ENCODE peak calls at places on chromosomes 12 and 14, in five cellular contexts. C is dorsolateral prefrontal cortex; K is effector memory CD4-positive, alpha-beta T cell; U is brain microvascular endothelial cell; E is heart right ventricle. G is an unnamed sample.

GRCh38 chr14:95774265-95775160 is 60.6 kb upstream of the TCL1A start:
- DNase-seq in C (peak; percentile 36), K (peak; percentile 2), U (peak; percentile 54), E (no peak), G (peak; percentile 8)

GRCh38 chr14:39071096-39071495 is 31.9 kb downstream of the SEC23A start:
- DNase-seq in C (no peak), K (no peak), U (no peak), E (no peak), G (no peak)

GRCh38 chr14:67457782-67458181 is 30.7 kb downstream of the TMEM229B start:
- DNase-seq in C (peak; percentile 78), K (no peak), U (no peak), E (peak; percentile 43), G (peak; percentile 49)

GRCh38 chr14:55071051-55071450 is 19.6 kb downstream of the MAPK1IP1L start:
- DNase-seq in C (no peak), K (no peak), U (peak; percentile 43), E (no peak), G (no peak)

GRCh38 chr14:96160913-96161310 is 43.7 kb upstream of the BDKRB2 start:
- DNase-seq in C (no peak), K (no peak), U (no peak), E (no peak), G (no peak)

GRCh38 chr12:66409195-66409871 is 107.0 kb downstream of the HELB start:
- DNase-seq in C (no peak), K (peak; percentile 10), U (peak; percentile 66), E (no peak), G (no peak)

GRCh38 chr14:55152052-55152753 is 23.2 kb downstream of the LGALS3 start:
- DNase-seq in C (no peak), K (no peak), U (no peak), E (no peak), G (no peak)

GRCh38 chr14:73743431-73743931 is 29.3 kb upstream of the PNMA1 start:
- DNase-seq in C (no peak), K (peak; percentile 40), U (no peak), E (no peak), G (no peak)

GRCh38 chr12:117076410-117077372 is 22.5 kb downstream of the TESC start:
- DNase-seq in C (no peak), K (no peak), U (no peak), E (no peak), G (no peak)

GRCh38 chr12:92551853-92552397 is 150.9 kb upstream of the PLEKHG7 start:
- DNase-seq in C (no peak), K (no peak), U (peak; percentile 46), E (no peak), G (no peak)

GRCh38 chr12:118358607-118359540 is 13.8 kb downstream of the TAOK3 start:
- DNase-seq in C (no peak), K (no peak), U (no peak), E (no peak), G (no peak)

GRCh38 chr12:122656298-122656697 is 46.9 kb downstream of the HCAR2 start:
- DNase-seq in C (no peak), K (no peak), U (no peak), E (no peak), G (no peak)

GRCh38 chr12:1798734-1799067 is 21.7 kb upstream of the LRTM2 start:
- DNase-seq in C (no peak), K (no peak), U (no peak), E (no peak), G (no peak)

GRCh38 chr12:113239288-113239771 is 18.1 kb downstream of the TPCN1 start:
- DNase-seq in C (no peak), K (no peak), U (no peak), E (no peak), G (no peak)

GRCh38 chr12:96234591-96235496 is 40.7 kb downstream of the ELK3 start:
- DNase-seq in C (no peak), K (no peak), U (no peak), E (no peak), G (no peak)
- H3K27ac ChIP-seq in C (peak overlapping the region; percentile 83), K (peak overlapping the region; percentile 28), U (no peak overlapping the region), E (peak overlapping the region; percentile 76), G (peak overlapping the region; percentile 74)

GRCh38 chr12:82740129-82741000 is 53.7 kb downstream of the TMTC2 start:
- DNase-seq in C (no peak), K (no peak), U (peak; percentile 80), E (no peak), G (no peak)
- H3K27ac ChIP-seq in C (no peak overlapping the region), K (no peak overlapping the region), U (peak overlapping the region; percentile 67), E (no peak overlapping the region), G (no peak overlapping the region)

GRCh38 chr12:6465467-6466183 is 4.9 kb downstream of the VAMP1 start:
- DNase-seq in C (peak; percentile 55), K (no peak), U (peak; percentile 64), E (no peak), G (peak; percentile 18)

GRCh38 chr12:6463211-6463610 is 7.3 kb downstream of the VAMP1 start:
- DNase-seq in C (no peak), K (no peak), U (no peak), E (no peak), G (no peak)

GRCh38 chr12:6466184-6466573 is 4.3 kb downstream of the VAMP1 start:
- DNase-seq in C (no peak), K (no peak), U (no peak), E (no peak), G (no peak)

GRCh38 chr12:6463858-6464257 is 6.6 kb downstream of the VAMP1 start:
- DNase-seq in C (no peak), K (no peak), U (no peak), E (no peak), G (no peak)

DNA sequence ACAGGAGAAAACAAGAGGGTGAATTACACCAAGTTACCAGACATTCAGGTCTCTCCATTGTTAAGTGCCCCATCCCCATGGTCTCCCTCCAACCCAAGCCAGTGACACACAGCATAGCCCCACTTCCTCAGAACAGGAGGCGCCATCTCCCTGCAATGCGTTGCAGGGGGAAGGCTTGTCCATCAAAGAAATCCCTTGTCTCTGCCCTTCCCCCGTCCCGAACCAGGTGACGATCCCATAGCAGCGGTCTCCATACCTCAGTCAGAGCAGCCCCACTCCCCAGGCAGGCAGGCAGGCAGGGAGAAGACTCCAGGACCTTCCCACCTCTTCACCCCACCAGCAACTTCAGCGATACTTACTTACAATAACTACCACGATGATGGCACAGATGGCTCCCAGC is 5.9 kb downstream of the VAMP1 start:
- DNase-seq in C (no peak), K (no peak), U (no peak), E (no peak), G (no peak)
- H3K27ac ChIP-seq in C (no peak overlapping the region), K (peak overlapping the region; percentile 86), U (no peak overlapping the region), E (no peak overlapping the region), G (peak overlapping the region; percentile 16)

DNA sequence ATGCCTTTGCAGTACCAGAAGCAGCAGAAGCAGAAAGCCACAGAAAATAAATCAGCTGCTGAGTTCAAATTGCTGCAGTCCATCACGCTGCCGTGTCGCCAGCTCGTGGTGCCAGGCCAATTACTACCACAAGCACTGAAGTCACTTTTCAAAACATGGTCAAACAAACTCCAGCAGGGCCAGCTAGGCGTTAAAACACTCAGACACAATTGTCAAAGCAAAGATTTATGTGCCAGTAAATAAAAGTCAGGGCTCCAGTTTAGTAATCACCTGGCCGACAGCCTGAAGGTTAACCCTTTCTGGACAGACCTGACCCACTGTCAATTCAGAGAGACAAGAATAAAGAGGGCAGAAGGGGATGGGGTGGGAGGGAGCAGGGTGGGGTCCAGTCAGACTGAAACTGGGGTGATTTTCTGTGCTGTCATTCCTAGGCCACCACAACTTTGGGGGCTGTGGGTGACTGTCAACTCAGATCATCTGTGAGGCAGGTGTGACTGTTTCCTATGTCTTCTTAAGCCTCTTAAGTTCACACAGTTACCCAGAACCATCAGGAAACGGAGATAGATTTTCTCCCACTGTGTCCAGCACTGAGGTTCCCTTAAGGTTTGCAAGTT is 109.9 kb upstream of the FUT8 start:
- DNase-seq in C (no peak), K (no peak), U (no peak), E (no peak), G (no peak)
- H3K27ac ChIP-seq in C (no peak overlapping the region), K (no peak overlapping the region), U (no peak overlapping the region), E (no peak overlapping the region), G (peak overlapping the region; percentile 54)

G was measured in substantia nigra.